ENCODE peak calls at places on chromosome 14, in seven cellular contexts. F is ureter; Z is myocyte; K is NCI-H69; D is adipocyte; V is stimulated activated CD4-positive, alpha-beta T cell treated with anti-CD3 and anti-CD28 coated beads, TNF-alpha, amount 100 ng/mL, for 24 hours; O is T-cell. B is an unnamed sample.

GRCh38 chr14:96851694-96852381 is 54.7 kb downstream of the VRK1 start:
- DNase-seq in F (no peak), Z (no peak), K (no peak), D (no peak), V (no peak), O (no peak), B (no peak)

GRCh38 chr14:103155013-103155412 is 31.8 kb downstream of the TNFAIP2 start:
- DNase-seq in F (no peak), Z (peak; percentile 92), K (no peak), D (peak; percentile 24), V (no peak), O (no peak), B (no peak)

GRCh38 chr14:86604546-86604945 is 1074.6 kb downstream of the FLRT2 start:
- DNase-seq in F (no peak), Z (peak; percentile 90), K (no peak), D (peak; percentile 1), V (no peak), O (no peak), B (no peak)

GRCh38 chr14:75049731-75050201 is 1.5 kb downstream of the MLH3 start:
- DNase-seq in F (no peak), Z (no peak), K (no peak), D (peak; percentile 91), V (no peak), O (no peak), B (no peak)

GRCh38 chr14:100664234-100664633 is 62.5 kb upstream of the DLK1 start:
- DNase-seq in F (no peak), Z (no peak), K (peak; percentile 52), D (no peak), V (no peak), O (no peak), B (no peak)

GRCh38 chr14:56289155-56289554 is 170.9 kb downstream of the PELI2 start:
- DNase-seq in F (no peak), Z (no peak), K (no peak), D (no peak), V (no peak), O (no peak), B (no peak)

GRCh38 chr14:80356413-80356812 is 145.1 kb upstream of the DIO2 start:
- DNase-seq in F (no peak), Z (peak; percentile 14), K (peak; percentile 71), D (peak; percentile 48), V (no peak), O (no peak), B (no peak)

GRCh38 chr14:21486640-21487087 is 9.7 kb downstream of the TOX4 start:
- DNase-seq in F (no peak), Z (peak; percentile 64), K (no peak), D (peak; percentile 83), V (no peak), O (no peak), B (no peak)

GRCh38 chr14:104467236-104467635 is 112.3 kb upstream of the C14orf180 start:
- DNase-seq in F (no peak), Z (no peak), K (no peak), D (no peak), V (no peak), O (no peak), B (no peak)

GRCh38 chr14:65866906-65867305 is 454.4 kb downstream of the FUT8 start:
- DNase-seq in F (no peak), Z (no peak), K (peak; percentile 97), D (no peak), V (no peak), O (no peak), B (peak; percentile 82)

GRCh38 chr14:91897121-91897701 is 29.9 kb upstream of the TC2N start:
- DNase-seq in F (no peak), Z (peak; percentile 67), K (peak; percentile 30), D (peak; percentile 94), V (no peak), O (no peak), B (no peak)

GRCh38 chr14:69049675-69050074 is 70.6 kb upstream of the ACTN1 start:
- DNase-seq in F (peak; percentile 59), Z (peak; percentile 70), K (no peak), D (peak; percentile 94), V (no peak), O (no peak), B (no peak)

GRCh38 chr14:94593376-94593748 is 12.1 kb downstream of the SERPINA5 start:
- DNase-seq in F (no peak), Z (peak; percentile 22), K (no peak), D (no peak), V (no peak), O (no peak), B (no peak)

GRCh38 chr14:70027785-70028428 is 148.7 kb downstream of the SMOC1 start:
- DNase-seq in F (peak; percentile 81), Z (peak; percentile 68), K (peak; percentile 71), D (peak; percentile 73), V (peak; percentile 71), O (peak; percentile 30), B (peak; percentile 58)

GRCh38 chr14:104506461-104507253 is 72.9 kb upstream of the C14orf180 start:
- DNase-seq in F (no peak), Z (no peak), K (no peak), D (no peak), V (no peak), O (no peak), B (no peak)

GRCh38 chr14:101636081-101636560 is 74.8 kb downstream of the DIO3 start:
- DNase-seq in F (no peak), Z (peak; percentile 82), K (no peak), D (no peak), V (peak; percentile 47), O (no peak), B (no peak)

GRCh38 chr14:36300337-36300736 is 20.1 kb downstream of the MBIP start:
- DNase-seq in F (no peak), Z (peak; percentile 5), K (peak; percentile 35), D (peak; percentile 13), V (no peak), O (no peak), B (no peak)

GRCh38 chr14:61202124-61202523 is 79.0 kb downstream of the TMEM30B start:
- DNase-seq in F (no peak), Z (no peak), K (no peak), D (no peak), V (no peak), O (no peak), B (no peak)

GRCh38 chr14:75053396-75054289 is 2.4 kb upstream of the MLH3 start:
- DNase-seq in F (no peak), Z (no peak), K (no peak), D (peak; percentile 62), V (no peak), O (no peak), B (no peak)

GRCh38 chr14:72880820-72881219 is 13.1 kb downstream of the DPF3 start:
- DNase-seq in F (no peak), Z (no peak), K (no peak), D (no peak), V (no peak), O (no peak), B (no peak)

GRCh38 chr14:72894623-72895378 is 900 bp upstream of the DPF3 start:
- DNase-seq in F (no peak), Z (no peak), K (peak; percentile 47), D (peak; percentile 54), V (peak; percentile 2), O (no peak), B (no peak)

GRCh38 chr14:53715390-53715730 is 241.3 kb downstream of the BMP4 start:
- DNase-seq in F (no peak), Z (peak; percentile 39), K (no peak), D (peak; percentile 64), V (no peak), O (no peak), B (no peak)

GRCh38 chr14:101893759-101894158 is 70.6 kb upstream of the DYNC1H1 start:
- DNase-seq in F (no peak), Z (no peak), K (no peak), D (no peak), V (no peak), O (no peak), B (no peak)

GRCh38 chr14:93725993-93726392 is 62.3 kb downstream of the PRIMA1 start:
- DNase-seq in F (no peak), Z (no peak), K (no peak), D (no peak), V (no peak), O (no peak), B (no peak)

GRCh38 chr14:69587389-69587788 is 12.7 kb upstream of the CCDC177 start:
- DNase-seq in F (no peak), Z (no peak), K (no peak), D (no peak), V (no peak), O (no peak), B (no peak)

GRCh38 chr14:101843665-101844064 is 82.2 kb downstream of the PPP2R5C start:
- DNase-seq in F (no peak), Z (no peak), K (no peak), D (no peak), V (peak; percentile 53), O (peak; percentile 72), B (no peak)

GRCh38 chr14:58633831-58634230 is 3.9 kb upstream of the DACT1 start:
- DNase-seq in F (no peak), Z (no peak), K (no peak), D (peak; percentile 35), V (no peak), O (no peak), B (no peak)

GRCh38 chr14:54301349-54301748 is 95.5 kb upstream of the CDKN3 start:
- DNase-seq in F (no peak), Z (no peak), K (no peak), D (no peak), V (no peak), O (no peak), B (no peak)

GRCh38 chr14:95317817-95318343 is 1.8 kb downstream of the CLMN start:
- DNase-seq in F (no peak), Z (no peak), K (no peak), D (no peak), V (no peak), O (no peak), B (no peak)

GRCh38 chr14:59182641-59183040 is 5.8 kb upstream of the DAAM1 start:
- DNase-seq in F (no peak), Z (no peak), K (peak; percentile 61), D (no peak), V (no peak), O (no peak), B (no peak)

GRCh38 chr14:99541677-99542470 is 60.7 kb downstream of the CCNK start:
- DNase-seq in F (no peak), Z (no peak), K (peak; percentile 70), D (no peak), V (no peak), O (no peak), B (no peak)

GRCh38 chr14:81519200-81519998 is 14.3 kb downstream of the SEL1L start:
- DNase-seq in F (no peak), Z (no peak), K (no peak), D (peak; percentile 13), V (no peak), O (no peak), B (no peak)

GRCh38 chr14:61749867-61750266 is 12.4 kb upstream of the SNAPC1 start:
- DNase-seq in F (no peak), Z (peak; percentile 53), K (peak; percentile 90), D (no peak), V (no peak), O (no peak), B (peak; percentile 66)

B was measured in NCI-H1105.